ENCODE peak calls at places on chromosomes 3 and 15, in four cellular contexts. E is amygdala, M is nucleus accumbens, J is A673. X is an unnamed sample.

GRCh38 chr15:57922780-57923179 is 142.7 kb downstream of the ALDH1A2 start:
- DNase-seq in E (no peak), M (no peak), J (no peak), X (no peak)

GRCh38 chr3:23489338-23490158 is 286.4 kb downstream of the UBE2E2 start:
- DNase-seq in E (no peak), M (no peak), J (no peak), X (no peak)

GRCh38 chr3:124760601-124761000 is 30.3 kb downstream of the UMPS start:
- DNase-seq in E (no peak), M (no peak), J (peak), X (peak)

GRCh38 chr15:42344763-42345162 is 14.5 kb upstream of the CAPN3 start:
- DNase-seq in E (no peak), M (no peak), J (no peak), X (no peak)

GRCh38 chr3:126921425-126921824 is 61.5 kb upstream of the PLXNA1 start:
- DNase-seq in E (no peak), M (no peak), J (peak), X (no peak)

GRCh38 chr3:179898024-179898423 is 138.7 kb downstream of the PEX5L start:
- DNase-seq in E (no peak), M (no peak), J (peak), X (peak)

GRCh38 chr15:93221754-93222153 is 132.7 kb upstream of the RGMA start:
- DNase-seq in E (no peak), M (no peak), J (no peak), X (no peak)

GRCh38 chr15:67098768-67099282 is 33.4 kb downstream of the SMAD3 start:
- DNase-seq in E (no peak), M (no peak), J (no peak), X (no peak)

GRCh38 chr3:14265246-14265962 is 86.8 kb downstream of the LSM3 start:
- DNase-seq in E (no peak), M (no peak), J (no peak), X (peak)

GRCh38 chr15:82020588-82020987 is 25.2 kb downstream of the MEX3B start:
- DNase-seq in E (no peak), M (no peak), J (no peak), X (no peak)

GRCh38 chr3:183699238-183699947 is 1.8 kb downstream of the YEATS2 start:
- DNase-seq in E (no peak), M (no peak), J (no peak), X (peak)

GRCh38 chr15:85869124-85869523 is 74.4 kb upstream of the KLHL25 start:
- DNase-seq in E (no peak), M (no peak), J (no peak), X (no peak)

GRCh38 chr15:41888662-41889253 is 5.1 kb downstream of the SPTBN5 start:
- DNase-seq in E (no peak), M (no peak), J (no peak), X (no peak)

GRCh38 chr15:40386480-40386879 is 4.0 kb downstream of the KNSTRN start:
- DNase-seq in E (no peak), M (no peak), J (no peak), X (no peak)

GRCh38 chr15:69290346-69291164 is 8.2 kb upstream of the PAQR5 start:
- DNase-seq in E (no peak), M (no peak), J (no peak), X (no peak)

GRCh38 chr15:101211897-101212296 is 40.0 kb downstream of the CHSY1 start:
- DNase-seq in E (no peak), M (no peak), J (no peak), X (no peak)

GRCh38 chr15:94607176-94607654 is 375.9 kb downstream of the MCTP2 start:
- DNase-seq in E (no peak), M (peak), J (peak), X (peak)

GRCh38 chr15:39287322-39288195 is 293.3 kb upstream of the THBS1 start:
- DNase-seq in E (no peak), M (no peak), J (peak), X (peak)

GRCh38 chr3:141521781-141522180 is 35.0 kb downstream of the RASA2 start:
- DNase-seq in E (no peak), M (no peak), J (no peak), X (no peak)

GRCh38 chr3:173945081-173945652 is 547.6 kb downstream of the NLGN1 start:
- DNase-seq in E (no peak), M (no peak), J (no peak), X (peak)

GRCh38 chr3:69179740-69180372 is 57.5 kb upstream of the LMOD3 start:
- DNase-seq in E (no peak), M (no peak), J (no peak), X (no peak)

GRCh38 chr15:88083828-88084760 is 172.4 kb downstream of the NTRK3 start:
- DNase-seq in E (no peak), M (no peak), J (peak), X (no peak)

GRCh38 chr3:56269755-56270154 is 198.5 kb downstream of the ERC2 start:
- DNase-seq in E (no peak), M (no peak), J (no peak), X (no peak)

GRCh38 chr15:82196353-82196752 is 66.2 kb downstream of the EFL1 start:
- DNase-seq in E (no peak), M (no peak), J (no peak), X (no peak)

GRCh38 chr3:123321806-123322205 is 120.1 kb downstream of the SEC22A start:
- DNase-seq in E (no peak), M (no peak), J (no peak), X (no peak)

GRCh38 chr3:81352867-81353266 is 408.6 kb downstream of the GBE1 start:
- DNase-seq in E (no peak), M (peak), J (peak), X (peak)

GRCh38 chr3:126340081-126340511 is 17.1 kb downstream of the KLF15 start:
- DNase-seq in E (no peak), M (no peak), J (no peak), X (no peak)

GRCh38 chr3:197181751-197182150 is 116.7 kb downstream of the DLG1 start:
- DNase-seq in E (no peak), M (no peak), J (peak), X (no peak)

GRCh38 chr15:90994059-90994416 is 297 bp downstream of the PRC1 start:
- DNase-seq in E (no peak), M (no peak), J (no peak), X (peak)

GRCh38 chr3:56904526-56905245 is 102.9 kb upstream of the ARHGEF3 start:
- DNase-seq in E (no peak), M (no peak), J (no peak), X (no peak)

GRCh38 chr15:83299462-83299861 is 15.0 kb upstream of the BNC1 start:
- DNase-seq in E (no peak), M (no peak), J (no peak), X (peak)

GRCh38 chr15:69793783-69794451 is 303.8 kb downstream of the TLE3 start:
- DNase-seq in E (no peak), M (no peak), J (no peak), X (no peak)

GRCh38 chr15:22262613-22263020 is 182.3 kb downstream of the OR4M2 start:
- DNase-seq in E (no peak), M (no peak), J (no peak), X (no peak)

GRCh38 chr3:134849561-134849960 is 54.5 kb downstream of the EPHB1 start:
- DNase-seq in E (no peak), M (no peak), J (no peak), X (no peak)

GRCh38 chr3:195059471-195060216 is 211.3 kb downstream of the XXYLT1 start:
- DNase-seq in E (no peak), M (no peak), J (no peak), X (no peak)

GRCh38 chr15:65189102-65189740 is 4.1 kb upstream of the CLPX start:
- DNase-seq in E (no peak), M (peak), J (peak), X (peak)

GRCh38 chr3:179528786-179529185 is 33.9 kb upstream of the ACTL6A start:
- DNase-seq in E (no peak), M (no peak), J (no peak), X (no peak)

X was measured in NCI-H69.